ENCODE peak calls at places on chromosomes 7 and 10, in eight cellular contexts. T, G, E, Y, X, F, V and W are unnamed samples.

GRCh38 chr7:92631067-92631829 is 41.1 kb upstream of the FAM133B start:
- DNase-seq in T (no peak), G (no peak), E (no peak), Y (no peak), X (no peak), F (no peak), V (no peak), W (no peak)

GRCh38 chr7:149785402-149785801 is 12.0 kb upstream of the ZNF467 start:
- DNase-seq in T (no peak), G (no peak), E (no peak), Y (no peak), X (no peak), F (no peak), V (no peak), W (no peak)

GRCh38 chr7:46282155-46282554 is 361.1 kb upstream of the IGFBP3 start:
- DNase-seq in T (no peak), G (no peak), E (no peak), Y (no peak), X (no peak), F (no peak), V (no peak), W (no peak)

GRCh38 chr10:113099431-113100298 is 149.6 kb downstream of the TCF7L2 start:
- DNase-seq in T (no peak), G (no peak), E (no peak), Y (peak), X (no peak), F (no peak), V (no peak), W (no peak)

GRCh38 chr10:43078986-43079273 is 2.1 kb downstream of the RET start:
- DNase-seq in T (no peak), G (no peak), E (no peak), Y (no peak), X (no peak), F (no peak), V (no peak), W (peak)

GRCh38 chr10:125063256-125063945 is 97.0 kb downstream of the CTBP2 start:
- DNase-seq in T (no peak), G (no peak), E (no peak), Y (no peak), X (no peak), F (no peak), V (peak), W (no peak)

GRCh38 chr7:134527979-134528371 is 608 bp downstream of the AKR1B10 start:
- DNase-seq in T (no peak), G (no peak), E (no peak), Y (peak), X (no peak), F (no peak), V (no peak), W (no peak)

GRCh38 chr10:91805110-91805825 is 7.0 kb downstream of the TNKS2 start:
- DNase-seq in T (no peak), G (no peak), E (no peak), Y (peak), X (no peak), F (no peak), V (no peak), W (no peak)

GRCh38 chr10:80497187-80498038 is 40.3 kb upstream of the SH2D4B start:
- DNase-seq in T (peak), G (peak), E (no peak), Y (peak), X (peak), F (peak), V (peak), W (no peak)

GRCh38 chr10:112986791-112987190 is 36.7 kb downstream of the TCF7L2 start:
- DNase-seq in T (no peak), G (no peak), E (no peak), Y (no peak), X (no peak), F (no peak), V (no peak), W (no peak)

GRCh38 chr7:7214398-7215347 is 32.3 kb downstream of the C1GALT1 start:
- DNase-seq in T (no peak), G (no peak), E (no peak), Y (no peak), X (no peak), F (no peak), V (no peak), W (no peak)

GRCh38 chr7:33728779-33729646 is 176.3 kb upstream of the BMPER start:
- DNase-seq in T (no peak), G (no peak), E (no peak), Y (no peak), X (no peak), F (no peak), V (no peak), W (no peak)

GRCh38 chr7:12470930-12471329 is 67.3 kb upstream of the VWDE start:
- DNase-seq in T (no peak), G (no peak), E (no peak), Y (no peak), X (no peak), F (no peak), V (no peak), W (no peak)

GRCh38 chr10:97490592-97490991 is 7.6 kb downstream of the MMS19 start:
- DNase-seq in T (peak), G (no peak), E (no peak), Y (no peak), X (no peak), F (no peak), V (no peak), W (no peak)

GRCh38 chr10:17872191-17873091 is 63.3 kb downstream of the MRC1 start:
- DNase-seq in T (no peak), G (no peak), E (no peak), Y (peak), X (no peak), F (no peak), V (no peak), W (no peak)

GRCh38 chr10:108877130-108877529 is 1046.2 kb downstream of the XPNPEP1 start:
- DNase-seq in T (no peak), G (no peak), E (no peak), Y (peak), X (no peak), F (no peak), V (no peak), W (no peak)

GRCh38 chr10:25557136-25557535 is 376.9 kb upstream of the MYO3A start:
- DNase-seq in T (no peak), G (no peak), E (no peak), Y (no peak), X (no peak), F (no peak), V (no peak), W (no peak)

GRCh38 chr7:44801890-44802289 is 5.4 kb downstream of the PPIA start:
- DNase-seq in T (no peak), G (no peak), E (no peak), Y (peak), X (no peak), F (no peak), V (no peak), W (no peak)

GRCh38 chr7:1710936-1711335 is 40.9 kb downstream of the ELFN1 start:
- DNase-seq in T (no peak), G (no peak), E (no peak), Y (no peak), X (no peak), F (peak), V (no peak), W (no peak)

GRCh38 chr7:46003896-46004875 is 83.1 kb upstream of the IGFBP3 start:
- DNase-seq in T (no peak), G (no peak), E (no peak), Y (peak), X (no peak), F (no peak), V (no peak), W (peak)

GRCh38 chr10:78742730-78743615 is 325.8 kb upstream of the ZMIZ1 start:
- DNase-seq in T (peak), G (peak), E (no peak), Y (no peak), X (peak), F (peak), V (no peak), W (no peak)

GRCh38 chr10:60312818-60313588 is 76.7 kb downstream of the ANK3 start:
- DNase-seq in T (no peak), G (no peak), E (no peak), Y (peak), X (no peak), F (no peak), V (no peak), W (no peak)

GRCh38 chr10:73003822-73004221 is 49.2 kb upstream of the PLA2G12B start:
- DNase-seq in T (no peak), G (no peak), E (no peak), Y (no peak), X (no peak), F (no peak), V (no peak), W (no peak)

GRCh38 chr10:72997099-72997498 is 42.5 kb upstream of the PLA2G12B start:
- DNase-seq in T (no peak), G (no peak), E (no peak), Y (no peak), X (no peak), F (no peak), V (no peak), W (no peak)

GRCh38 chr10:73000973-73001372 is 46.4 kb upstream of the PLA2G12B start:
- DNase-seq in T (no peak), G (no peak), E (no peak), Y (no peak), X (no peak), F (no peak), V (no peak), W (no peak)
- TF ChIP-seq POLR2A in T (no peak), G (no peak), E (no peak), Y (no peak), X (no peak), F (no peak), V (no peak), W (no peak)

DNA sequence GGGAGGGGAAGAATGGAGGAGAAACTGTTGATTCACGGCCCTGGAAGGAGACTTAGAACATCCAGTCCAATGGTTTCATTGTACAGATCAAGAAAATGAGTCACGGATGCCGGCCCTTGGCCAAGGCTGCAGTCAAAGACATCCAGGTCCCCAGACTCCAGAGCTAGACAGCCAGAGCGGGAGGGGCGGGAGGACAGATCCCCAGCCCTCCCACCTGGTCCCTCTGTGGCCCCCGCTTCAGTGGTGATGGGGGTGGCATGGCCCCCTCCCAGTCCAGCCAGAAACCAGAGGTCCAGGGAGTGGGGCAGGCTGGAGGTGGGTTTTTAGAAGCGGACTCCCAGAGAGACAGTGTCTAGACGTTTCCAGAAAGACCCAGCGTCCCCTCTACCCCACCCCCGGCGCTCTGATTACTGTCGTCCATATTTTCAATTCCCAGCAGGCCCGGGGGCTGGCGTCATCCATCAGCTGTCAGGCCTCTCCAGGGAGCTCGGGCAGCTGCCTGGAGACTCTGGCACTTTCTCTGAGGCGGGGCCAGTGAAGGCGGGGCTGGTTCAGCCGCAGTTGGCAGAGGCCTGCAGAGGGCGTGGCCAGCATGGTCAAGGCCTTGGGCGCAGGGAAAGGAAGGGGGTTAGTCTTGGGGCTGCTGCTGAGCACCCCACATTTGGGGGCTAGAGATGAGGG is 8.0 kb upstream of the HSPB1 start:
- DNase-seq in T (peak), G (peak), E (peak), Y (peak), X (peak), F (peak), V (peak), W (peak)
- TF ChIP-seq POLR2A in T (no peak), G (no peak), E (no peak), Y (peak), X (peak), F (no peak), V (peak), W (peak)

DNA sequence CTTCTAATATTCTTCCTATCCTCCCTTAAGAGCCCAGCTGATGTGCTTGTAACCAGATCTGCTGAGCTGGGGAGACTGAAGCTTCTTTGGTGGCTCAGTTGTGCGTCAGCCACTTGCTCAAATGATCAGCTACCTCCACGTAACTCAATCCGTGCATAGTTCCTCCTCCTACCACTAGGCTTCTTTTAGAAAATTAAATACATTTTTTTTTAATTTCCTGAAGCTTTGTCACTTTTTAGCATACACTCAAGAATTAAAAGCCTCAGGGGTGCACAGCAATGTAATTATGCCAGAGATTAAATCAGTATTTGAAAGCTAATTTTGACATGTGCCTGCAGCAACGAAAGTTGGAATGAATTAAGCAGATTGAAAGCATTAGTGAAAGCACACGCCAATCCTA is 20.4 kb upstream of the PRLHR start:
- DNase-seq in T (no peak), G (no peak), E (no peak), Y (peak), X (no peak), F (no peak), V (no peak), W (no peak)
- TF ChIP-seq POLR2A in T (no peak), G (no peak), E (no peak), Y (no peak), X (no peak), F (no peak), V (no peak), W (no peak)

GRCh38 chr7:39633563-39634550 is 10.5 kb downstream of the RALA start:
- DNase-seq in T (no peak), G (no peak), E (no peak), Y (no peak), X (no peak), F (no peak), V (no peak), W (no peak)
- TF ChIP-seq POLR2A in T (no peak), G (no peak), E (no peak), Y (no peak), X (no peak), F (no peak), V (no peak), W (no peak)